ENCODE peak calls at places on chromosomes 2 and 18, in five cellular contexts. U, P, Y, K and T are unnamed samples.

GRCh38 chr2:191105082-191105481 is 45.7 kb downstream of the STAT4 start:
- DNase-seq in U (no peak), P (no peak), Y (no peak), K (no peak), T (no peak)

GRCh38 chr18:21264651-21265050 is 22.6 kb downstream of the GREB1L start:
- DNase-seq in U (peak; percentile 61), P (no peak), Y (no peak), K (no peak), T (no peak)

GRCh38 chr18:64165906-64166305 is 17.0 kb upstream of the LINC00305 start:
- DNase-seq in U (no peak), P (no peak), Y (no peak), K (no peak), T (no peak)

GRCh38 chr18:63961430-63961980 is 8.4 kb upstream of the SERPINB8 start:
- DNase-seq in U (no peak), P (no peak), Y (no peak), K (no peak), T (no peak)

GRCh38 chr2:235876099-235876679 is 292.0 kb downstream of the GBX2 start:
- DNase-seq in U (no peak), P (no peak), Y (no peak), K (no peak), T (no peak)

GRCh38 chr18:5440297-5440696 is 103.5 kb downstream of the EPB41L3 start:
- DNase-seq in U (no peak), P (no peak), Y (no peak), K (no peak), T (no peak)

GRCh38 chr18:8741524-8741923 is 36.2 kb downstream of the MTCL1 start:
- DNase-seq in U (no peak), P (no peak), Y (no peak), K (peak; percentile 54), T (no peak)

GRCh38 chr2:65055427-65056214 is 595 bp upstream of the CEP68 start:
- DNase-seq in U (peak; percentile 78), P (no peak), Y (no peak), K (peak; percentile 63), T (no peak)

GRCh38 chr2:195737531-195738162 is 80.6 kb downstream of the SLC39A10 start:
- DNase-seq in U (no peak), P (no peak), Y (no peak), K (no peak), T (no peak)